ENCODE peak calls at places on chromosomes 3 and 15, in ten cellular contexts. U, Q, L, Z, G, T, M, D, E and F are unnamed samples.

GRCh38 chr3:152365766-152366593 is 97.3 kb downstream of the MBNL1 start:
- DNase-seq in U (peak; percentile 59), Q (no peak), L (no peak), Z (no peak), G (no peak), T (no peak), M (no peak), D (no peak), E (no peak), F (peak; percentile 41)

GRCh38 chr3:13963137-13963886 is 83.4 kb upstream of the WNT7A start:
- DNase-seq in U (no peak), Q (no peak), L (no peak), Z (no peak), G (no peak), T (no peak), M (no peak), D (no peak), E (no peak), F (no peak)

GRCh38 chr3:115469649-115470048 is 153.7 kb upstream of the GAP43 start:
- DNase-seq in U (no peak), Q (no peak), L (no peak), Z (no peak), G (no peak), T (no peak), M (no peak), D (no peak), E (no peak), F (peak; percentile 32)

GRCh38 chr3:88936837-88937236 is 170.6 kb upstream of the EPHA3 start:
- DNase-seq in U (no peak), Q (no peak), L (no peak), Z (no peak), G (no peak), T (no peak), M (no peak), D (no peak), E (no peak), F (no peak)

GRCh38 chr3:59268170-59268569 is 218.3 kb upstream of the CFAP20DC start:
- DNase-seq in U (peak; percentile 43), Q (no peak), L (no peak), Z (no peak), G (no peak), T (no peak), M (no peak), D (no peak), E (no peak), F (no peak)

GRCh38 chr15:46312133-46312740 is 677.4 kb downstream of the SQOR start:
- DNase-seq in U (peak; percentile 2), Q (no peak), L (no peak), Z (peak; percentile 81), G (peak; percentile 90), T (peak; percentile 66), M (peak; percentile 88), D (peak; percentile 80), E (peak; percentile 87), F (peak; percentile 71)

GRCh38 chr15:43256341-43256740 is 10.4 kb downstream of the TGM5 start:
- DNase-seq in U (no peak), Q (no peak), L (no peak), Z (no peak), G (no peak), T (no peak), M (no peak), D (no peak), E (no peak), F (no peak)

GRCh38 chr15:67185621-67186225 is 68.7 kb downstream of the AAGAB start:
- DNase-seq in U (peak; percentile 49), Q (peak; percentile 39), L (no peak), Z (no peak), G (no peak), T (no peak), M (no peak), D (no peak), E (no peak), F (no peak)

GRCh38 chr3:141578197-141578596 is 91.4 kb downstream of the RASA2 start:
- DNase-seq in U (peak; percentile 14), Q (no peak), L (no peak), Z (no peak), G (no peak), T (no peak), M (no peak), D (no peak), E (no peak), F (no peak)

GRCh38 chr3:107241217-107241616 is 136.0 kb upstream of the CCDC54 start:
- DNase-seq in U (no peak), Q (peak; percentile 50), L (peak; percentile 48), Z (peak; percentile 32), G (peak; percentile 31), T (peak; percentile 40), M (peak; percentile 52), D (peak; percentile 53), E (peak; percentile 24), F (no peak)

GRCh38 chr15:74399511-74400312 is 32.3 kb upstream of the CYP11A1 start:
- DNase-seq in U (peak; percentile 82), Q (no peak), L (no peak), Z (no peak), G (no peak), T (no peak), M (peak; percentile 75), D (no peak), E (no peak), F (no peak)

GRCh38 chr3:136109499-136109898 is 86.6 kb downstream of the MSL2 start:
- DNase-seq in U (no peak), Q (no peak), L (no peak), Z (no peak), G (no peak), T (no peak), M (no peak), D (no peak), E (no peak), F (no peak)

GRCh38 chr3:30625541-30626438 is 19.4 kb downstream of the TGFBR2 start:
- DNase-seq in U (peak; percentile 90), Q (no peak), L (no peak), Z (no peak), G (no peak), T (no peak), M (no peak), D (no peak), E (no peak), F (peak; percentile 64)

DNA sequence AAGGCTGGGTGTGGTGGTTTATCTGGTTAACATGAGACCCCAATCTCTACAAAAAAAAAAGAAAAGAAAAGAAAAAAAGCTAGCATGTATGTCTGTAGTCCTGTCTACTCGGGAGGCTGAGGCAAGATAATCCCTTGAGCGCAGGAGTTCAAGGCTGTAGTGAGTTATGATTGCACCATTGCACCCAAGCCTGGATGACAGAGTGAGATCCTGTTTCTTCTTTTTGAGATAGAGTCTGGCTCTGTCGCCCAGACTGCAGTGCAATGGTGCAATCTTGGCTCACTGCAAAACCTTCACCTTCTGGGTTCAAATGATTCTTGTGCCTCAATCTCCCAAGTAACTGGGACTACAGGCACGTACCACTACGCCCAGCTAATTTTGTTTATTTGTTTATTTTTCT is 8.4 kb upstream of the DHX30 start:
- DNase-seq in U (no peak), Q (no peak), L (no peak), Z (no peak), G (no peak), T (no peak), M (no peak), D (no peak), E (no peak), F (no peak)
- H3K4me1 ChIP-seq in U (no peaks in the 10 kb centered on the region), Q (no peaks in the 10 kb centered on the region), L (no peaks in the 10 kb centered on the region), Z (no peaks in the 10 kb centered on the region), G (no peaks in the 10 kb centered on the region), T (no peaks in the 10 kb centered on the region), M (no peaks in the 10 kb centered on the region), D (no peaks in the 10 kb centered on the region), E (no peaks in the 10 kb centered on the region), F (no peaks in the 10 kb centered on the region)

DNA sequence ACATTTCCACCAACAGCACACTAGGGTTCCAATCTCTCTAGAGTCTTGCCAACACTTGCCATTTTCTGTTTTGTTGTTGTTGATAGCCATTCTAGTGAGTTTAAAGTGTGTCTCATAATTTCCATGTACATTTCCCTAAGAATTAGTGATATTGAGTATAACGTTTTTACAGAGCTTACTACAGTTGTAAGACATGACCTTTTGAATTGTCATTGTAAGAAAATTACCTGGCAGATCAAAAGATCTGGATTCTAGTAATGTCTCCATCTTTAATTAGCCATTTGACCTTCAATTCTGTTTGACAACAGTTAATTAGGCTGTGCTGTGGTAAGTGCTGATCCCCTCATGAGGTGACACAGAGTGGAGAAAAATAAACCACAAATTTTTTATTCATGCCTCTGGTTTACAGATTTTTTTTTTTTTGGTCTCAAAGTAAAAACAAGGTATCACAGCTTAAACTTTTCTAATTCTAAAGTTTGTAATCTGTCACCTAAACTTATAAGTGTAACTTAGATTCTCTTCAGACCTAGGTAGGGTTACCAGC is 20.9 kb downstream of the MCTP2 start:
- DNase-seq in U (no peak), Q (no peak), L (no peak), Z (no peak), G (no peak), T (no peak), M (no peak), D (no peak), E (no peak), F (no peak)
- TF ChIP-seq CTCF in U (no peak), Q (no peak), L (no peak), Z (no peak), G (no peak), T (no peak), M (no peak), D (no peak), E (no peak), F (no peak)

GRCh38 chr3:67685499-67685898 is 31.1 kb upstream of the SUCLG2 start:
- DNase-seq in U (no peak), Q (no peak), L (no peak), Z (no peak), G (no peak), T (no peak), M (peak; percentile 49), D (no peak), E (no peak), F (no peak)

GRCh38 chr3:67688231-67688630 is 33.8 kb upstream of the SUCLG2 start:
- DNase-seq in U (no peak), Q (no peak), L (no peak), Z (no peak), G (no peak), T (no peak), M (no peak), D (no peak), E (no peak), F (no peak)

GRCh38 chr3:67686067-67686466 is 31.7 kb upstream of the SUCLG2 start:
- DNase-seq in U (no peak), Q (no peak), L (no peak), Z (no peak), G (no peak), T (no peak), M (no peak), D (no peak), E (no peak), F (no peak)

GRCh38 chr3:67678665-67679064 is 24.3 kb upstream of the SUCLG2 start:
- DNase-seq in U (no peak), Q (no peak), L (no peak), Z (no peak), G (no peak), T (no peak), M (no peak), D (no peak), E (no peak), F (no peak)

GRCh38 chr3:67683522-67683921 is 29.1 kb upstream of the SUCLG2 start:
- DNase-seq in U (no peak), Q (no peak), L (no peak), Z (no peak), G (no peak), T (no peak), M (no peak), D (no peak), E (no peak), F (no peak)
- H3K4me1 ChIP-seq in U (no peaks in the 10 kb centered on the region), Q (no peaks in the 10 kb centered on the region), L (no peaks in the 10 kb centered on the region), Z (no peaks in the 10 kb centered on the region), G (no peaks in the 10 kb centered on the region), T (no peaks in the 10 kb centered on the region), M (no peaks in the 10 kb centered on the region), D (no peaks in the 10 kb centered on the region), E (no peaks in the 10 kb centered on the region), F (no peaks in the 10 kb centered on the region)

GRCh38 chr15:61051570-61052031 is 177.5 kb downstream of the RORA start:
- DNase-seq in U (peak; percentile 54), Q (no peak), L (peak; percentile 51), Z (no peak), G (peak; percentile 69), T (peak; percentile 45), M (no peak), D (peak; percentile 25), E (peak; percentile 58), F (peak; percentile 70)
- TF ChIP-seq CTCF in U (peak; percentile 67), Q (no peak), L (peak; percentile 54), Z (no peak), G (peak; percentile 78), T (peak; percentile 18), M (peak; percentile 15), D (peak; percentile 32), E (peak; percentile 74), F (peak; percentile 78)